ENCODE peak calls at places on chromosomes 2 and 18, in five cellular contexts. P is mesenchymal stem cell, M is IMR-90, Y is neuronal stem cell, U is H1. F is an unnamed sample.

GRCh38 chr2:9675369-9676351 is 44.9 kb upstream of the YWHAQ start:
- DNase-seq in U (no peak), M (peak; percentile 96), Y (no peak), P (peak; percentile 96), F (peak; percentile 43)

GRCh38 chr2:241577413-241578122 is 19.0 kb downstream of the BOK start:
- DNase-seq in Y (no peak), M (peak; percentile 67), P (no peak), U (no peak), F (peak; percentile 22)

GRCh38 chr2:55163895-55164509 is 68.1 kb downstream of the CLHC1 start:
- DNase-seq in U (no peak), P (no peak), Y (no peak), M (no peak), F (no peak)

GRCh38 chr2:226426292-226426736 is 373.3 kb downstream of the IRS1 start:
- DNase-seq in Y (no peak), M (peak; percentile 99), P (peak; percentile 92), U (no peak), F (no peak)

GRCh38 chr2:197782121-197782520 is 3.0 kb downstream of the BOLL start:
- DNase-seq in U (no peak), M (no peak), Y (no peak), P (no peak), F (no peak)

GRCh38 chr2:5453648-5454390 is 238.4 kb upstream of the SOX11 start:
- DNase-seq in M (peak; percentile 31), P (peak; percentile 67), Y (no peak), U (no peak), F (no peak)

GRCh38 chr18:69123421-69123820 is 277.3 kb upstream of the DOK6 start:
- DNase-seq in Y (no peak), U (no peak), M (no peak), P (no peak), F (no peak)

GRCh38 chr2:146413086-146413610 is 1431.7 kb upstream of the ACVR2A start:
- DNase-seq in P (no peak), U (no peak), Y (no peak), M (no peak), F (no peak)

GRCh38 chr2:127638361-127639110 is 7.4 kb upstream of the GPR17 start:
- DNase-seq in M (no peak), Y (no peak), P (peak; percentile 35), U (peak; percentile 83), F (peak; percentile 95)

GRCh38 chr18:13254971-13255927 is 36.7 kb downstream of the LDLRAD4 start:
- DNase-seq in U (no peak), M (no peak), Y (no peak), P (no peak), F (no peak)

GRCh38 chr2:149586063-149586462 is 1.5 kb downstream of the MMADHC start:
- DNase-seq in P (no peak), M (no peak), Y (no peak), U (no peak), F (no peak)

GRCh38 chr2:226677080-226677479 is 122.5 kb downstream of the IRS1 start:
- DNase-seq in U (no peak), M (no peak), P (no peak), Y (no peak), F (no peak)

GRCh38 chr2:186848873-186849578 is at the start of gene ZSWIM2:
- DNase-seq in P (peak; percentile 91), Y (peak; percentile 78), M (peak; percentile 88), U (peak; percentile 95), F (peak; percentile 96)

GRCh38 chr2:145724499-145724898 is 1204.6 kb upstream of the ZEB2 start:
- DNase-seq in P (peak; percentile 7), Y (no peak), M (no peak), U (no peak), F (no peak)

GRCh38 chr2:19611491-19612332 is 253.3 kb upstream of the OSR1 start:
- DNase-seq in Y (no peak), M (peak; percentile 98), P (peak; percentile 97), U (no peak), F (no peak)

GRCh38 chr2:95274291-95275150 is at the start of gene PROM2:
- DNase-seq in U (peak; percentile 78), Y (no peak), P (no peak), M (no peak), F (peak; percentile 91)

GRCh38 chr2:285506-285905 is 2.4 kb downstream of the ALKAL2 start:
- DNase-seq in U (no peak), M (peak; percentile 84), P (peak; percentile 57), Y (no peak), F (no peak)

GRCh38 chr2:186349508-186349907 is 136.6 kb upstream of the ZC3H15 start:
- DNase-seq in Y (no peak), P (peak; percentile 61), M (peak; percentile 90), U (no peak), F (no peak)

GRCh38 chr18:70337139-70337972 is 48.5 kb downstream of the SOCS6 start:
- DNase-seq in P (peak; percentile 93), Y (peak; percentile 6), U (no peak), M (peak; percentile 92), F (peak; percentile 69)

GRCh38 chr18:11980148-11980554 is 1.2 kb upstream of the IMPA2 start:
- DNase-seq in P (no peak), U (no peak), M (peak; percentile 13), Y (no peak), F (no peak)
- H3K18ac ChIP-seq in P (peak overlapping the region; percentile 92), U (no peak overlapping the region), M (peak overlapping the region; percentile 83), Y (peak overlapping the region; percentile 99), F (peak overlapping the region; percentile 64)

GRCh38 chr2:98571796-98572195 is 36.5 kb downstream of the COA5 start:
- DNase-seq in P (no peak), U (no peak), Y (no peak), M (no peak), F (no peak)
- H3K18ac ChIP-seq in P (no peak overlapping the region), U (no peak overlapping the region), Y (no peak overlapping the region), M (no peak overlapping the region), F (no peak overlapping the region)

DNA sequence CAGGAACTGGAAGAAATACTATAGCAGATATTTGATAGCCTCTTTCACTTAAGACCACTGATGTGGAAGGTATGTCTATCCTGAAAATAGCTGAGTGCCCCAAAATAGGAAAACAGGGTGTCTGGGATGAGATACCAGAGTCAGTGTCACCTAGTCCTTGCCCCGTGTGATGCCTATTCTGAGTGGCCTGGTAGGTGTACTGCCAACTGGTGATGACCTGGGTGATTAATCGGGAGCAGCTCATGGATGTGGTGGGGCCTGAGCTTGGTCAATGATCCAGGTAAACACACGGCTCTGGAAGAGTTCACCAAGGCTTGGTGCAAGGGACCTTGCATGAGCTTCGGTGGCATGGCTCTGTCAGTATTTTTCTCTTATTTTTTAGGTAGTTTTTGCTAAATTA is 95.2 kb downstream of the TANC1 start:
- DNase-seq in Y (no peak), M (no peak), P (no peak), U (no peak), F (no peak)
- H3K18ac ChIP-seq in Y (no peak overlapping the region), M (no peak overlapping the region), P (no peak overlapping the region), U (no peak overlapping the region), F (no peak overlapping the region)

GRCh38 chr18:62522510-62523254 is at the start of gene ZCCHC2:
- DNase-seq in M (peak; percentile 96), U (peak; percentile 100), Y (peak; percentile 96), P (peak; percentile 97), F (peak; percentile 96)
- H3K18ac ChIP-seq in M (peak within 1 kb of the TSS; percentile 10), U (peak within 1 kb of the TSS; percentile 89), Y (peak within 1 kb of the TSS; percentile 97), P (peak within 1 kb of the TSS; percentile 91), F (peak within 1 kb of the TSS; percentile 97)

GRCh38 chr2:190139371-190139770 is 76.8 kb upstream of the MSTN start:
- DNase-seq in P (no peak), Y (no peak), M (no peak), U (no peak), F (no peak)

GRCh38 chr2:190136259-190136658 is 73.7 kb upstream of the MSTN start:
- DNase-seq in M (no peak), P (no peak), U (no peak), Y (no peak), F (no peak)

GRCh38 chr2:190137561-190137960 is 75.0 kb upstream of the MSTN start:
- DNase-seq in U (no peak), M (peak; percentile 19), Y (no peak), P (no peak), F (no peak)

GRCh38 chr2:190136825-190137224 is 74.3 kb upstream of the MSTN start:
- DNase-seq in M (no peak), Y (no peak), P (no peak), U (no peak), F (no peak)

GRCh38 chr2:190138032-190138431 is 75.5 kb upstream of the MSTN start:
- DNase-seq in U (no peak), Y (no peak), M (no peak), P (no peak), F (no peak)
- H3K18ac ChIP-seq in U (no peak overlapping the region), Y (no peak overlapping the region), M (no peak overlapping the region), P (no peak overlapping the region), F (no peak overlapping the region)

F was measured in H9.